ENCODE peak calls at places on chromosomes 11 and 22, in seven cellular contexts. P is body of pancreas, F is fibroblast of lung, Q is osteoblast, K is OCI-LY7, Z is thoracic aorta, R is sigmoid colon. H is an unnamed sample.
A peak's percentile ranks its signal among the peaks of the same experiment; 100 is the strongest.

GRCh38 chr11:65927904-65928397 is 8.7 kb downstream of the DRAP1 start:
- DNase-seq in P (peak; percentile 52), F (no peak), Q (peak; percentile 87), K (peak; percentile 46), Z (no peak), R (no peak), H (no peak)

GRCh38 chr11:69358398-69359080 is 64.6 kb downstream of the MYEOV start:
- DNase-seq in P (no peak), F (no peak), Q (no peak), K (no peak), Z (no peak), R (no peak), H (no peak)

GRCh38 chr11:104668797-104669463 is 229.3 kb downstream of the CASP12 start:
- DNase-seq in P (no peak), F (peak; percentile 93), Q (no peak), K (no peak), Z (no peak), R (no peak), H (no peak)

GRCh38 chr11:10485646-10486045 is 30.6 kb downstream of the AMPD3 start:
- DNase-seq in P (no peak), F (no peak), Q (no peak), K (no peak), Z (no peak), R (no peak), H (no peak)

GRCh38 chr22:45552580-45553332 is 50.1 kb downstream of the FBLN1 start:
- DNase-seq in P (peak; percentile 66), F (peak; percentile 97), Q (peak; percentile 98), K (no peak), Z (no peak), R (peak; percentile 82), H (no peak)

GRCh38 chr11:94198718-94199117 is 70.1 kb downstream of the PANX1 start:
- DNase-seq in P (no peak), F (no peak), Q (no peak), K (no peak), Z (no peak), R (no peak), H (no peak)

GRCh38 chr22:47918936-47919505 is 1156.6 kb downstream of the TBC1D22A start:
- DNase-seq in P (no peak), F (no peak), Q (no peak), K (peak; percentile 92), Z (no peak), R (no peak), H (no peak)

GRCh38 chr11:59186130-59186594 is 14.2 kb downstream of the DTX4 start:
- DNase-seq in P (peak; percentile 81), F (no peak), Q (peak; percentile 67), K (peak; percentile 49), Z (no peak), R (no peak), H (peak; percentile 96)

GRCh38 chr22:40399661-40400060 is 29.3 kb downstream of the SGSM3 start:
- DNase-seq in P (no peak), F (no peak), Q (no peak), K (no peak), Z (no peak), R (no peak), H (no peak)

GRCh38 chr11:34558211-34558610 is 44.6 kb upstream of the ELF5 start:
- DNase-seq in P (no peak), F (peak; percentile 52), Q (no peak), K (no peak), Z (no peak), R (no peak), H (no peak)

GRCh38 chr11:100883860-100884259 is 196.8 kb downstream of the ARHGAP42 start:
- DNase-seq in P (no peak), F (peak; percentile 52), Q (no peak), K (no peak), Z (no peak), R (no peak), H (no peak)

GRCh38 chr22:45966320-45966891 is 10.6 kb downstream of the WNT7B start:
- DNase-seq in P (peak; percentile 36), F (peak; percentile 34), Q (no peak), K (no peak), Z (no peak), R (no peak), H (no peak)

GRCh38 chr11:68002943-68003845 is 703 bp downstream of the UNC93B1 start:
- DNase-seq in P (peak; percentile 66), F (no peak), Q (peak; percentile 89), K (peak; percentile 68), Z (no peak), R (no peak), H (peak; percentile 63)

GRCh38 chr22:47547239-47547661 is 784.8 kb downstream of the TBC1D22A start:
- DNase-seq in P (no peak), F (no peak), Q (no peak), K (no peak), Z (no peak), R (no peak), H (no peak)

GRCh38 chr11:79458712-79459111 is 17.9 kb upstream of the TENM4 start:
- DNase-seq in P (no peak), F (no peak), Q (no peak), K (no peak), Z (no peak), R (no peak), H (no peak)

GRCh38 chr22:38733329-38734202 is 22.2 kb downstream of the SUN2 start:
- DNase-seq in P (peak; percentile 81), F (peak; percentile 18), Q (peak; percentile 91), K (peak; percentile 56), Z (no peak), R (peak; percentile 96), H (peak; percentile 69)

GRCh38 chr11:109971184-109971523 is 122.0 kb upstream of the ZC3H12C start:
- DNase-seq in P (peak; percentile 5), F (peak; percentile 76), Q (no peak), K (peak; percentile 27), Z (no peak), R (no peak), H (no peak)

GRCh38 chr11:71454470-71455113 is 1.6 kb downstream of the NADSYN1 start:
- DNase-seq in P (peak; percentile 28), F (no peak), Q (no peak), K (peak; percentile 44), Z (no peak), R (peak; percentile 46), H (peak; percentile 56)

GRCh38 chr11:44017443-44018126 is 30.2 kb upstream of the ACCSL start:
- DNase-seq in P (peak; percentile 40), F (no peak), Q (no peak), K (no peak), Z (no peak), R (no peak), H (no peak)

GRCh38 chr11:63840356-63841060 is 1.6 kb downstream of the MARK2 start:
- DNase-seq in P (no peak), F (no peak), Q (peak; percentile 81), K (peak; percentile 42), Z (no peak), R (no peak), H (no peak)

GRCh38 chr22:47515384-47516125 is 753.1 kb downstream of the TBC1D22A start:
- DNase-seq in P (no peak), F (no peak), Q (no peak), K (peak; percentile 17), Z (no peak), R (no peak), H (no peak)

GRCh38 chr11:46015941-46016340 is 93.5 kb downstream of the LARGE2 start:
- DNase-seq in P (no peak), F (no peak), Q (no peak), K (no peak), Z (no peak), R (no peak), H (no peak)

GRCh38 chr22:37206841-37207821 is 5.1 kb downstream of the SSTR3 start:
- DNase-seq in P (no peak), F (no peak), Q (peak; percentile 58), K (no peak), Z (no peak), R (peak; percentile 58), H (peak; percentile 10)

GRCh38 chr11:120302001-120302805 is 22.9 kb upstream of the TLCD5 start:
- DNase-seq in P (peak; percentile 88), F (no peak), Q (no peak), K (no peak), Z (no peak), R (no peak), H (peak; percentile 42)

GRCh38 chr11:95338430-95338991 is 107.5 kb upstream of the SESN3 start:
- DNase-seq in P (peak; percentile 50), F (peak; percentile 79), Q (no peak), K (no peak), Z (no peak), R (peak; percentile 90), H (no peak)

GRCh38 chr11:127587511-127587910 is 586.9 kb upstream of the KIRREL3 start:
- DNase-seq in P (no peak), F (no peak), Q (no peak), K (no peak), Z (no peak), R (no peak), H (no peak)

GRCh38 chr11:45252134-45252856 is 33.8 kb downstream of the SYT13 start:
- DNase-seq in P (peak; percentile 70), F (peak; percentile 32), Q (peak; percentile 90), K (peak; percentile 44), Z (no peak), R (no peak), H (peak; percentile 83)

GRCh38 chr22:44455151-44455962 is 42.7 kb downstream of the RTL6 start:
- DNase-seq in P (peak; percentile 22), F (no peak), Q (no peak), K (peak; percentile 92), Z (no peak), R (no peak), H (no peak)

GRCh38 chr22:34105461-34106062 is 185.3 kb upstream of the LARGE1 start:
- DNase-seq in P (peak; percentile 60), F (no peak), Q (no peak), K (peak; percentile 18), Z (no peak), R (peak; percentile 76), H (peak; percentile 26)
- TF ChIP-seq CTCF in P (peak; percentile 56), F (no peak), Q (no peak), K (peak; percentile 71), Z (peak; percentile 50), R (peak; percentile 60), H (peak; percentile 29)

GRCh38 chr11:119052163-119052814 is 4.7 kb downstream of the HYOU1 start:
- DNase-seq in P (no peak), F (no peak), Q (peak; percentile 74), K (no peak), Z (no peak), R (no peak), H (no peak)
- H3K36me3 ChIP-seq in P (peaks cover 54% of the 10 kb centered on the region), F (peaks cover 44% of the 10 kb centered on the region), Q (peaks cover 77% of the 10 kb centered on the region), K (peaks cover 85% of the 10 kb centered on the region), Z (peaks cover 57% of the 10 kb centered on the region), R (peaks cover 68% of the 10 kb centered on the region), H (peaks cover 24% of the 10 kb centered on the region)

DNA sequence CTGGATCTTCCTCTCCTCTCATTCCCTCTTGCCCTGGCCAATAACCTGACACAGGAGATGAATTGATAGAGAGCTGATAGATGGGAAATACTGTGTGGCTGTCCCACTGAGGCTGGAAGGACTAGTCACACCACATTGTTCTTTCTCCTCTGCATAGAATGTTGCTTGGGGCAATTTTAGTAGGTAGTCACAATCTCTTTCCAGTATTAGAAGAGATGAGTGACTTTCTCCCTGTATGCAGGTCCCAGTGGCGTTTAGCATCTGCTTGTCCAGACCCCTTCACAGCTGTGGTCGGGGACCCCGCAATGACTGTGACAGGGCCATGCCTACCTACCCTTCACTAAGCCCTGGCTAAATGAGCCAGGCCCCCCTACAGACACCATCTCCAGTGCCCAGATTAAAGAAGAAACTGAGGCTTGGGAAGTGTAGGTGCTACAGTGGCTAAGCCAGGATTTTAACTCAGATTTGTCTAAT is 24.0 kb upstream of the P2RY2 start:
- DNase-seq in P (no peak), F (no peak), Q (no peak), K (no peak), Z (no peak), R (peak; percentile 30), H (no peak)
- H3K4me3 ChIP-seq in P (no peak overlapping the region), F (no peak overlapping the region), Q (no peak overlapping the region), K (no peak overlapping the region), Z (no peak overlapping the region), R (no peak overlapping the region), H (no peak overlapping the region)

GRCh38 chr11:62001450-62002178 is 34.2 kb upstream of the FTH1 start:
- DNase-seq in P (peak; percentile 87), F (no peak), Q (no peak), K (no peak), Z (no peak), R (no peak), H (no peak)
- TF ChIP-seq CTCF in P (peak; percentile 27), F (no peak), Q (no peak), K (no peak), Z (no peak), R (no peak), H (no peak)